ENCODE peak calls at places on chromosomes 2 and 18, in six cellular contexts. B, Z, L, F, C and O are unnamed samples.

GRCh38 chr2:6960659-6961058 is 43.4 kb downstream of the RNF144A start:
- DNase-seq in B (peak; percentile 0), Z (no peak), L (no peak), F (no peak), C (no peak), O (no peak)

GRCh38 chr2:42164046-42164445 is 5.1 kb upstream of the EML4 start:
- DNase-seq in B (no peak), Z (no peak), L (no peak), F (no peak), C (no peak), O (no peak)

GRCh38 chr2:88090446-88091283 is 23.0 kb downstream of the SMYD1 start:
- DNase-seq in B (no peak), Z (no peak), L (no peak), F (no peak), C (no peak), O (no peak)

GRCh38 chr2:168685619-168686453 is 116.6 kb upstream of the NOSTRIN start:
- DNase-seq in B (no peak), Z (peak; percentile 42), L (no peak), F (no peak), C (no peak), O (peak; percentile 85)

GRCh38 chr2:101759162-101759561 is 61.7 kb downstream of the MAP4K4 start:
- DNase-seq in B (peak; percentile 97), Z (peak; percentile 92), L (no peak), F (no peak), C (no peak), O (peak; percentile 83)

GRCh38 chr18:48824231-48824970 is 126.4 kb downstream of the SMAD7 start:
- DNase-seq in B (no peak), Z (no peak), L (peak; percentile 5), F (no peak), C (peak; percentile 22), O (no peak)

GRCh38 chr2:190343500-190344274 is at the start of gene INPP1:
- DNase-seq in B (peak; percentile 65), Z (peak; percentile 79), L (peak; percentile 61), F (peak; percentile 44), C (peak; percentile 81), O (peak; percentile 9)

GRCh38 chr2:119023534-119023933 is 81.5 kb downstream of the MARCO start:
- DNase-seq in B (no peak), Z (no peak), L (peak; percentile 13), F (no peak), C (peak; percentile 24), O (no peak)

GRCh38 chr2:49162151-49162550 is 7.8 kb upstream of the FSHR start:
- DNase-seq in B (no peak), Z (peak; percentile 60), L (no peak), F (no peak), C (no peak), O (no peak)

GRCh38 chr2:106085441-106085911 is 108.6 kb downstream of the UXS1 start:
- DNase-seq in B (peak; percentile 39), Z (peak; percentile 68), L (no peak), F (no peak), C (no peak), O (no peak)

GRCh38 chr2:189641565-189641964 is 19.7 kb upstream of the ASNSD1 start:
- DNase-seq in B (peak; percentile 66), Z (peak; percentile 31), L (no peak), F (no peak), C (no peak), O (no peak)

GRCh38 chr2:208363485-208363884 is 43.1 kb upstream of the PTH2R start:
- DNase-seq in B (peak; percentile 85), Z (no peak), L (no peak), F (no peak), C (no peak), O (no peak)

GRCh38 chr18:9494778-9495302 is 19.5 kb downstream of the RALBP1 start:
- DNase-seq in B (peak; percentile 57), Z (peak; percentile 91), L (no peak), F (no peak), C (no peak), O (peak; percentile 45)

GRCh38 chr2:177329035-177329434 is 63.5 kb upstream of the AGPS start:
- DNase-seq in B (no peak), Z (no peak), L (no peak), F (no peak), C (no peak), O (no peak)

GRCh38 chr18:70469916-70470315 is 181.1 kb downstream of the SOCS6 start:
- DNase-seq in B (no peak), Z (peak; percentile 21), L (no peak), F (no peak), C (no peak), O (no peak)

GRCh38 chr2:64780041-64780440 is 126.3 kb upstream of the SERTAD2 start:
- DNase-seq in B (peak; percentile 20), Z (no peak), L (no peak), F (no peak), C (no peak), O (no peak)

GRCh38 chr2:186059096-186059495 is 320.5 kb downstream of the FSIP2 start:
- DNase-seq in B (peak; percentile 27), Z (no peak), L (no peak), F (no peak), C (no peak), O (no peak)

GRCh38 chr2:129849559-129850160 is 129.8 kb upstream of the RAB6C start:
- DNase-seq in B (peak; percentile 78), Z (peak; percentile 67), L (no peak), F (peak; percentile 73), C (no peak), O (peak; percentile 91)

DNA sequence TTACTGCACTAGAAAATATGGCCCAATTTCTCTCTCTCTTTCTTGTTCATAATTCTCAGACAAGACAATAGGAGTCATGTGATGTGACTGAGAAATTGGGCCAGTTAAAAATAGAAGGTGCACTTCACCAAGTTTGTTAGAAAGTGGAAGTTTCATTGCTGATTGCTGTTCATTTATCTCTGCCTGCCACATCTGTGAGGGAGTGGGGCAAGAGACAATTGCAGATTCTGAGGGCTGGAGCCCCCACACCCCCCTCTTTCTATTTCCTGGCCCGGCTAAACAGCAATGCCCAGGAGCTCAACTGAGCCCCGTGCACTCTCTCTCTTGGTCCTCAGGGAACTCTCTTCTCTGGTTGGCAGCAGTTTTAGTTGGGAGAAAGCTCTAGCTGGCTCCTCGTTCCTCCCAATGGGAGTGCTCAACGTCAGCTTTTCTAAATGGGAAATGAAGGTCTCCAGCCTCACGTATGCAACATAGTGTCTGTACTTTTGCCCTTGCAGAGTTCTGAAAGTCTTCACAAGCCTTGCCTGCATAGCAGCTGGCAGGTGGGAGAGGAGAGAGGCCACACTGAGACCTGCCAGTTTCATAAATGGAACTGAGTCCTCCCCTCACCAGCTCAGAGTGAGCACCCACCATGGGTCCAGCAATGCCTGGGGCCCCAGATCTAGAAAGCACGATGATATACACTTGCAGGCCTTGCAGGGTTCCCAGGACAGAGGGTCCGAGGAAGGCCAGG is 115.7 kb downstream of the MYCN start:
- DNase-seq in B (no peak), Z (no peak), L (no peak), F (no peak), C (no peak), O (no peak)
- H3K9ac ChIP-seq in B (no peak overlapping the region), Z (no peak overlapping the region), L (no peak overlapping the region), F (no peak overlapping the region), C (no peak overlapping the region), O (no peak overlapping the region)

GRCh38 chr18:69400976-69401474 is 337 bp downstream of the DOK6 start:
- DNase-seq in B (peak; percentile 16), Z (peak; percentile 47), L (no peak), F (peak; percentile 27), C (peak; percentile 62), O (no peak)
- H2BK120ac ChIP-seq in B (no peak overlapping the region), Z (no peak overlapping the region), L (no peak overlapping the region), F (no peak overlapping the region), C (no peak overlapping the region), O (no peak overlapping the region)

GRCh38 chr2:230412369-230412706 is 3.7 kb upstream of the SP100 start:
- DNase-seq in B (no peak), Z (no peak), L (no peak), F (no peak), C (no peak), O (no peak)

GRCh38 chr2:230410263-230410662 is 5.7 kb upstream of the SP100 start:
- DNase-seq in B (no peak), Z (no peak), L (no peak), F (no peak), C (no peak), O (no peak)

GRCh38 chr2:230412846-230413245 is 3.2 kb upstream of the SP100 start:
- DNase-seq in B (no peak), Z (no peak), L (no peak), F (no peak), C (no peak), O (no peak)

GRCh38 chr2:230411484-230412368 is 4.3 kb upstream of the SP100 start:
- DNase-seq in B (peak; percentile 64), Z (peak; percentile 47), L (peak; percentile 65), F (peak; percentile 41), C (peak; percentile 72), O (peak; percentile 61)

GRCh38 chr2:230410861-230411464 is 5.0 kb upstream of the SP100 start:
- DNase-seq in B (no peak), Z (no peak), L (no peak), F (no peak), C (no peak), O (no peak)
- H4K8ac ChIP-seq in B (peak overlapping the region; percentile 100), Z (no peak overlapping the region), L (no peak overlapping the region), F (no peak overlapping the region), C (no peak overlapping the region), O (no peak overlapping the region)

DNA sequence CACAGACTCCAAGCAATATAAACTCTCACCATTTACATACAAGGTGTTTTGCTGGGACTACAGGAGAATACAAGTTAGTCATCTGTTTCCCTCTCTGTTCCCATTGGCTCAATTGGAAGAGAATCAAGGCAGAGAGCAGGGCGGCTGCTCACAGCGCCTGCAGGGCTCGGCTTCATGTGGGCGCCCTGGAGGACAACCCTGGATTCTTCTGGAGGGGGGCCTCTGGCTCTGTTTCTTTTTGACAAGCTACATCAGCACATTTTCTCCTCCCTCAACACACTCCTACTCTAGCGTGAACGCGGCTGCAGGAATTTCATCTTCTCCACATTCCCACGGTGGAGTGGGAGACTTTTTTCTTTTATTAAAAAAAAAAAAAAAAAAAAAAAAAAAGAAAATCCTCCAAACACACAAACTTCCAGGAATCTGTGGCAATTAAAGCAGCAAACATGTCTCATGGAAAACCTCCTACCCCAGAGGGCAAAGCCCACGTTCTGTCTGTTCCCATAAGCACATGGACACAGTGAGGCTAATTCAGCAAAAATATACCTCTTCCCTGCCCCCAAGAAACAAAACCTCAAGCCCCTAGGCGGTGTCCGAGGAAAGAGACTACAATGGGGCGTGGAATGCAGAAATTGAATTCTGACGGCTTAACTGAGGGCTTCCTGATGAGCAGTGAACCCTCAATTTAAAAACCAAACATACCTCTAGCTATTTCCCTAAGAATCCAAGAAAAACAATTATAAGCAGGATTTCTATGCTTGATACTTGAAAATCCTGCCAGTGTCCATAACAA is 50.6 kb downstream of the PARD6G start:
- DNase-seq in B (peak; percentile 42), Z (peak; percentile 82), L (no peak), F (peak; percentile 32), C (peak; percentile 45), O (peak; percentile 91)
- H3K9ac ChIP-seq in B (no peak overlapping the region), Z (peak overlapping the region; percentile 47), L (no peak overlapping the region), F (no peak overlapping the region), C (no peak overlapping the region), O (no peak overlapping the region)

DNA sequence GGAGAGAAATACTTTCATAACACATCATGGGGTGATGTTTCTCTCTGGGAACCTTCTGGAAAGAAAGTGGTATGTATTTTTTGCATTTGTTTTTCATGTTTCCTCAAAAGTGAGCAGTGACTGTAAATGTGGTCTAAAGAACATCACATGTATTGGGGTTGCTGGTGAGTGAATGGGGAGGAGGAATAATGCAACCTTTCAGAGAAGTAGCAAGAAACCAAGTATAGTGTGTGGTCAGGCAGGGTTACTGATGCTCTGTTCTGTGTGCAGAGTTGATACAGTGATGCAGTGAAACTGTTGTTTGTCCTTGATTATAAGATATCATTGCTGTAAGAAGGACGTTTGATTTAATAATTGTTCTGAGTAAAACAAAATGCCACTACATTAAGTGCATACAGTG is 24.1 kb downstream of the ADNP2 start:
- DNase-seq in B (no peak), Z (no peak), L (no peak), F (no peak), C (no peak), O (no peak)
- H2BK120ac ChIP-seq in B (no peak overlapping the region), Z (no peak overlapping the region), L (no peak overlapping the region), F (no peak overlapping the region), C (no peak overlapping the region), O (no peak overlapping the region)